ENCODE peak calls at places on chromosomes 1 and 21, in four cellular contexts. T is mammary epithelial cell, N is IMR-90, P is neural progenitor cell. I is an unnamed sample.
A peak's percentile ranks its signal among the peaks of the same experiment; 100 is the strongest.

GRCh38 chr21:29075706-29076447 is 2.4 kb upstream of the CCT8 start:
- DNase-seq in T (peak; percentile 89), N (peak; percentile 35), P (no peak), I (no peak)

GRCh38 chr1:244353572-244354091 is 98.1 kb downstream of the ADSS2 start:
- DNase-seq in T (peak; percentile 92), N (peak; percentile 97), P (peak; percentile 73), I (peak; percentile 91)

GRCh38 chr1:15362096-15362736 is 47.5 kb upstream of the EFHD2 start:
- DNase-seq in T (no peak), N (no peak), P (no peak), I (no peak)

GRCh38 chr1:91066545-91066944 is 44.7 kb upstream of the ZNF644 start:
- DNase-seq in T (no peak), N (no peak), P (no peak), I (peak; percentile 43)

GRCh38 chr1:189027509-189027908 is 1450.2 kb downstream of the BRINP3 start:
- DNase-seq in T (no peak), N (no peak), P (no peak), I (no peak)

GRCh38 chr1:223513309-223513708 is 120.1 kb downstream of the CCDC185 start:
- DNase-seq in T (no peak), N (no peak), P (no peak), I (no peak)

GRCh38 chr1:101244842-101245574 is 8.2 kb downstream of the S1PR1 start:
- DNase-seq in T (no peak), N (no peak), P (no peak), I (no peak)

GRCh38 chr1:156247460-156248322 is at the start of gene PAQR6:
- DNase-seq in T (no peak), N (no peak), P (peak; percentile 68), I (no peak)

GRCh38 chr1:37137018-37137417 is 102.7 kb upstream of the GRIK3 start:
- DNase-seq in T (no peak), N (no peak), P (no peak), I (no peak)

GRCh38 chr1:25544819-25545218 is 1.4 kb downstream of the LDLRAP1 start:
- DNase-seq in T (no peak), N (no peak), P (no peak), I (no peak)

GRCh38 chr1:25543425-25544242 is at the start of gene LDLRAP1:
- DNase-seq in T (peak; percentile 70), N (peak; percentile 62), P (peak; percentile 90), I (peak; percentile 81)

GRCh38 chr1:25543106-25543424 is 341 bp upstream of the LDLRAP1 start:
- DNase-seq in T (no peak), N (no peak), P (no peak), I (no peak)

GRCh38 chr1:25545767-25546166 is 2.4 kb downstream of the LDLRAP1 start:
- DNase-seq in T (no peak), N (no peak), P (no peak), I (no peak)

GRCh38 chr1:25544243-25544764 is 898 bp downstream of the LDLRAP1 start:
- DNase-seq in T (no peak), N (no peak), P (no peak), I (no peak)
- H3K9ac ChIP-seq in T (peak overlapping the region; percentile 75), N (peak overlapping the region; percentile 68), P (no peak overlapping the region), I (peak overlapping the region; percentile 80)

DNA sequence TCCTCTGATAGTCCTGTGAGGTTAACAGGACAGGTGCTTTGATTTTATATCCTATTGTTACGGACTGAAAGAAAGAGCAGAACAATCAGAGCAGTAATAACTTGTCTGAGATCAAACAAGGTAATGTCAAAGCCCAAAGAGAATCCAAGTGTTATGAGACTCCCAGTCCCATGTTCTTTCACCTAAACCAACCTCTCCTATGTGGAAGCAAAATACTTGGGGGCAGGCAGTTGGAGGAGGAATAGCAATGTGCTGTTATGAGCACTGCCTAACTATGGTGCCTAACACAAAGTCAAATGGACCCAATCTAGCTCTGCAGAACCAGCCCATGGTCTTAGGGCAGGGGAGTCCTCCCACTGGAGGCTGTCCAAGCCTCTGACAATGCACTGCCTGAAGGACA is 28.1 kb downstream of the ACBD3 start:
- DNase-seq in T (no peak), N (no peak), P (no peak), I (no peak)
- H3K9ac ChIP-seq in T (no peak overlapping the region), N (no peak overlapping the region), P (no peak overlapping the region), I (no peak overlapping the region)

GRCh38 chr1:180228648-180229482 is 1.2 kb upstream of the LHX4 start:
- DNase-seq in T (no peak), N (no peak), P (peak; percentile 61), I (peak; percentile 48)
- H3K9ac ChIP-seq in T (no peak overlapping the region), N (no peak overlapping the region), P (no peak overlapping the region), I (peak overlapping the region; percentile 18)

DNA sequence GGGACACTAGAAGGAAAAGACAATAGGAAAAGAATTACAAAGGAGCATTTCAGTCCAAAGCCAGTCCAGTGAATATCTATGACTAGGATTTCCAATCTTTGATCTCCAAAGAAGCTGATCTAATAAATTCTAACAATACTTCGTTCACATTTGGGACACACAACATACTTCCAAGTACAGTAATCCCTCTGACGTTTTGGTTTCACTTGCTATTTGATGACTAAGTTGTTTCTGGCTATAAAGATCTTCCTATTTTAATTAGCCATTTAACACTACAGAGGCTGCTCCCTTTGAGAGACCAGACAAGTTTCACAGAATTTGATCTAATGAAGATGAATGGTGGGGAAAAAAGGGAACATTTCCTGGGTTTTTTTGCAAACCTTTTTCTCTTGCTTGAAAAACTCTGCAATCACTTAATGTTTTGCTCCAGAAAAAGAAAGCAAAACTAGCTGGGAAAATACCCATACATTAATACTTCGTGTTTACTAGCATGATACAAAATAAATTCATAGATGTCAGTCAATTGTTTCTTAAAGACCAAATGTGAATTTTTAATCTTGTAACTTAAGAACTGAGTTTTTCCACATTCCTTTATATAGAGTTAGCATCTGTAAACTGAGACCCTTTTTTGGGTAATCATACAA is 27.9 kb upstream of the GLIS1 start:
- DNase-seq in T (peak; percentile 69), N (peak; percentile 68), P (no peak), I (no peak)
- H3K9ac ChIP-seq in T (no peak overlapping the region), N (peak overlapping the region; percentile 40), P (no peak overlapping the region), I (no peak overlapping the region)

DNA sequence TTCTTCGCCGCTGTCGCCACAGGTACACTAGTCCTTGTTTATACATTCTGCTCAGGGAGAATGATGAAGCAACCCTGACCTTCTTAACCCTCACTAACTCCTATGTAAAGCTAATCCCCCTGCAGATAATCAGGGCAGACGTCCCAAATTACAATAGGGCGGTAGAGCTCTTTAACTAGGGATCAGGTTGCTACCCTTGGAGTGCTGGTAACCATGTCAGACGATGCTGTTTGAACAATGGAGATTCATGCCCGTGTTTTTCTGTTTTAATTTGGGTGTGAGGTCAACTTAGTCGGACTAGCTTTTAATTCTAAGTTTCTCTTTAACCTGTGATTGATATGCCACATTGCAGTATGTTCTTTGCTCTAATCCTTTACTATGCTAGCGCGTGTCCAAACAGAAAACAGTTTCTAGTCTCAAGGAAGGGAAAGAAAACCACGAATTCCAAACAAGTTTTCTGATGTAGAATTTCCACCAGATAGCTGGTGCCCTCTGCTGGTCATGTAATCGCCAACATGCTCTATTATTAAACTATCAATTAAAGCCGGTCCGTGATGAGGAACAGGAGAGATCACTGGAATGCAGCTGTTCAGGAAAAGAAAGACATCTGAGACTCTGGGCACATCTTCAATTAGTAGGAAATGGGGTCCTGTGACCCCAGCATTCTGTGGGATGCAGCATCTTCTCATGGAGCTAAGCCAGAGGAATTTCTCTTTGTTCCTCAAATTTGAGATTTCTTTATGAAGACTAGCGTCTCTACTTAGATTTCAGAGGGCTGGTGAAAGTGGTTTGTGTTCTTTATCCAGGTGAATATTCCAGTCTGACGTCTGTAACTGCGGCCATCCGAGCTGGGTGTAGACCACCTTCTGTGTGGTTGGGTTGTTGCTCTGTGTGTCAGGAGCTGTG is 18.3 kb upstream of the VAMP3 start:
- DNase-seq in T (peak; percentile 51), N (peak; percentile 71), P (peak; percentile 90), I (peak; percentile 81)
- H3K9ac ChIP-seq in T (no peak overlapping the region), N (no peak overlapping the region), P (no peak overlapping the region), I (no peak overlapping the region)

DNA sequence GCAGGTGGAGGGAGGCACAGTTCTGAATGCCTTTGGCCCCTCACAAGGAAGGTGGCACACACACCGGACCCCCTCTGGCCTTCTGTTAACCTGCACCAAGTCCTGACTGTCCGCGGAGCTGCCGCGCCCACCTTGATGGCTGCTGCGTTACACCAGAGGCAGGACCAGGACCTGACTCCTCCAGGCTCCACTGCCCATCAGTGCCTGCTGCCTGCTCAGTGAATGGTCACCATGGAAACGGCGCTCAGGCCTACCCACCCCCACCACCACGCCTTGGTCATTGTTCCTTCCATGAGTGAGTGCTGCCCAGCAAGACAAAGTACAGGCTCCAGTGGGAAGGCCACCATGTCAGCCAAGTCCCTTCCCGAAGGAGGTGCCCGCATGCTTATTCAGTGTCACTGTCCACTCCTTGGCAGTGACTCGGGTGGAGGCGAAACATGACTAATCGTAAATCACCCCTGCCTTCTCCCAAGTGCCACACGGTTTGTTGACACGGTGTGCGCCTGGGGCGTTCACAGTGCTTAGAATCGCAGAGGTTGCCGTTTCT is 57.3 kb downstream of the SLC37A1 start:
- DNase-seq in T (no peak), N (no peak), P (peak; percentile 91), I (peak; percentile 34)
- H3K9ac ChIP-seq in T (no peak overlapping the region), N (no peak overlapping the region), P (no peak overlapping the region), I (no peak overlapping the region)